ENCODE peak calls at places on chromosomes 4 and X, in six cellular contexts. X is CD8-positive, alpha-beta memory T cell; U is GM23248; E is colonic mucosa; P is PC-9; H is dorsolateral prefrontal cortex. J is an unnamed sample.

GRCh38 chr4:88012652-88013051 is 5.2 kb downstream of the PKD2 start:
- DNase-seq in E (no peak), H (no peak), P (no peak), U (no peak), X (no peak), J (no peak)

GRCh38 chr4:102180080-102180479 is 165.2 kb downstream of the SLC39A8 start:
- DNase-seq in P (no peak), E (no peak), H (no peak), X (no peak), U (no peak), J (peak)

GRCh38 chr4:64899563-64899962 is 490.3 kb upstream of the TECRL start:
- DNase-seq in H (no peak), E (no peak), U (no peak), X (no peak), P (no peak), J (no peak)

GRCh38 chr4:168888715-168889215 is 121.3 kb downstream of the CBR4 start:
- DNase-seq in U (no peak), H (no peak), P (no peak), X (no peak), E (no peak), J (no peak)

GRCh38 chr4:128249787-128250668 is 37.6 kb downstream of the PGRMC2 start:
- DNase-seq in P (no peak), X (no peak), U (no peak), H (no peak), E (no peak), J (no peak)

GRCh38 chr4:99947190-99947578 is 766 bp upstream of the DNAJB14 start:
- DNase-seq in X (no peak), P (no peak), U (peak), E (no peak), H (no peak), J (no peak)

GRCh38 chr4:107683873-107684272 is 36.2 kb downstream of the PAPSS1 start:
- DNase-seq in H (no peak), U (no peak), X (no peak), P (no peak), E (no peak), J (no peak)

GRCh38 chrX:19709117-19709811 is 178.1 kb downstream of the SH3KBP1 start:
- DNase-seq in P (no peak), E (no peak), H (no peak), U (no peak), X (no peak), J (no peak)

GRCh38 chr4:112185740-112186670 is 40.8 kb downstream of the FAM241A start:
- DNase-seq in X (no peak), E (no peak), U (no peak), P (no peak), H (no peak), J (peak)

GRCh38 chr4:9938933-9939332 is 82.4 kb downstream of the SLC2A9 start:
- DNase-seq in X (no peak), P (no peak), E (no peak), H (no peak), U (no peak), J (no peak)

GRCh38 chr4:159077702-159078495 is 25.0 kb upstream of the RAPGEF2 start:
- DNase-seq in H (no peak), P (no peak), U (no peak), E (no peak), X (no peak), J (peak)

GRCh38 chr4:47704693-47705325 is 133.1 kb downstream of the CORIN start:
- DNase-seq in H (no peak), E (no peak), P (no peak), X (no peak), U (peak), J (peak)

GRCh38 chr4:95084584-95084983 is 326.8 kb downstream of the BMPR1B start:
- DNase-seq in U (no peak), E (no peak), P (peak), X (no peak), H (no peak), J (peak)

GRCh38 chr4:152117054-152117453 is 356.2 kb upstream of the GATB start:
- DNase-seq in H (no peak), P (no peak), U (no peak), E (no peak), X (no peak), J (no peak)

GRCh38 chrX:19682712-19683331 is 167.5 kb upstream of the MAP3K15 start:
- DNase-seq in P (no peak), E (peak), H (peak), U (peak), X (peak), J (peak)

GRCh38 chr4:6668391-6668790 is 25.3 kb upstream of the S100P start:
- DNase-seq in U (peak), P (peak), X (no peak), E (no peak), H (no peak), J (no peak)

GRCh38 chr4:150005537-150005936 is 72.7 kb upstream of the DCLK2 start:
- DNase-seq in P (no peak), E (no peak), X (no peak), H (no peak), U (no peak), J (no peak)

GRCh38 chrX:23756165-23756564 is 13.1 kb upstream of the ACOT9 start:
- DNase-seq in E (peak), H (no peak), P (no peak), U (peak), X (peak), J (peak)

GRCh38 chr4:102705391-102705935 is 55.3 kb downstream of the MANBA start:
- DNase-seq in X (no peak), E (no peak), P (no peak), H (no peak), U (no peak), J (no peak)

GRCh38 chrX:19487520-19488200 is 27.6 kb downstream of the MAP3K15 start:
- DNase-seq in U (no peak), E (peak), X (no peak), H (no peak), P (no peak), J (no peak)

GRCh38 chrX:129361566-129361965 is 161.7 kb downstream of the SMARCA1 start:
- DNase-seq in X (no peak), P (no peak), U (peak), H (no peak), E (no peak), J (no peak)

GRCh38 chr4:25694466-25694865 is 38.8 kb downstream of the SLC34A2 start:
- DNase-seq in U (no peak), P (no peak), H (no peak), E (no peak), X (no peak), J (peak)

GRCh38 chrX:9526965-9527364 is 62.1 kb downstream of the TBL1X start:
- DNase-seq in P (no peak), E (no peak), U (no peak), H (no peak), X (no peak), J (no peak)

GRCh38 chr4:158630893-158631292 is 40.8 kb downstream of the C4orf46 start:
- DNase-seq in H (no peak), E (peak), X (no peak), P (no peak), U (peak), J (peak)

GRCh38 chr4:76525751-76526150 is 90.7 kb downstream of the SHROOM3 start:
- DNase-seq in H (no peak), E (no peak), X (no peak), P (no peak), U (no peak), J (no peak)

GRCh38 chr4:159484861-159485260 is 382.0 kb downstream of the RAPGEF2 start:
- DNase-seq in E (no peak), U (no peak), H (no peak), X (no peak), P (peak), J (no peak)

GRCh38 chrX:36950495-36951253 is 57.5 kb upstream of the FAM47C start:
- DNase-seq in P (no peak), X (no peak), H (no peak), U (no peak), E (no peak), J (no peak)

DNA sequence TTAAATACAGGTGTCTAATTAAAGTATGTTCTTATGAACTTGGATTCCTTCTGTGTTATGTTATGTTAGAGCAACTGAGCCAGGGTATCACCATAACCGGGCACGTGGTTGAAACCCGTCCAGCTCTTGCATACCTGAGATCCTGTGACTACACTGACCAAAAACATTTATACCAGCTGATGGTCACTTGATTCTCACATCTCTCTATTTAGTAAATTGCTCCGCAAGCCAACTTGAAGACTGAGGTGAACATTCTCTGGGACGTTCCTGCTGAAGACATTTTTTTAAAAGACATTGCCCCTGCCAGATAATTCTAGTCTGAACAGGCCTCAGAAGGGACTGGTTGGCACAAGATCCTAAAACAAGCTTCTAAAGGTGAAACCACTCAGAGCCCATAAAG is 550.0 kb upstream of the DIPK2B start:
- DNase-seq in U (peak), P (no peak), E (no peak), X (no peak), H (no peak), J (peak)
- H3K27ac ChIP-seq in U (peak), P (peak), E (no peak), X (no peak), H (no peak), J (no peak)

DNA sequence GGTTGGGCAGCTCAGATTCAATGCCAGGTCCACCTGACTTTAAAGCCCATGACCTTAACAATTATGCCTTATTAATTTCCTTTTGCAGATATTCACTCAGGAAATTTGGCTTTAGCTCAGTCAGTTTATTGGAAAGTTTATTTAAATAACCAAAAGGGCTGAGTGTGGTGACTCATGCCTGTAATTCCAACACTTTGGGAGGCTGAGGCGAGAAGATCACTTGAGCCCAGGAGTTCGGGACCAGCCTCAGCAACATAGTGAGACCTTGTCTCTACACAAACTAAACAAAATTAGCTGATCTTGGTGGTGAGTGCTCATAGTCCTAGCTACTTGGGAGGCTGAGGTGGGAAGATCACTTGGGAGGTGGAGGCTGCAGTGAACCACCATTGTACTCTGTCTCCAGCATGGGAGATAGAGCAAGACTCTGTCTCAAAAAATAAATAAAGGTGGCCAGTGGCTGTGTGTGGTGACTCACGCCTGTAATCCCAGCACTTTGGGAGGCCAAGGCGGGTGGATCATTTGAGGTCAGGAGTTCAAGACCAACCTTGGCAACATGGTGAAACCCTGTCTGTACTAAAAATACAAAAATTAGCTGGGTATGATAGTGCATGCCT is 43.3 kb downstream of the RHOH start:
- DNase-seq in H (no peak), X (no peak), U (peak), E (no peak), P (no peak), J (peak)
- H3K27ac ChIP-seq in H (no peak), X (peak), U (no peak), E (no peak), P (no peak), J (no peak)

GRCh38 chr4:15162046-15162445 is 159.8 kb downstream of the CPEB2 start:
- DNase-seq in H (no peak), P (no peak), E (no peak), X (no peak), U (no peak), J (no peak)
- H3K27ac ChIP-seq in H (no peak), P (no peak), E (no peak), X (no peak), U (no peak), J (no peak)

DNA sequence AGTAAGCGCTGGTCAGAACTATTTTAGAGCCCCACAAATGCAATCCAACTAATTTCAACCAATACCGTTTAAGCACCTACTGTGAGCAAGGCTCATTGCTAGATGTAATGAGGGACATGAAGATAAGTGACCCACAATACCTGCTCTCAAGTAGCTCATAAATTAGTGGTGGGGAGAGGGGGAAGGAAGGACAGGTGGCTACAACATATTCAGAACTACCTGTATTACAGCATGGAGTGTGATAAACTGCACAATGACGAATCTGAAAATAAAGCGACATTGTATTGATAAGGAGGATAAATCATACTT is 311.6 kb upstream of the DIAPH2 start:
- DNase-seq in E (no peak), H (no peak), X (no peak), P (no peak), U (no peak), J (no peak)
- H3K27ac ChIP-seq in E (no peak), H (no peak), X (no peak), P (no peak), U (no peak), J (no peak)

GRCh38 chr4:186902361-186902760 is 178.7 kb upstream of the FAT1 start:
- DNase-seq in X (no peak), P (no peak), H (no peak), E (peak), U (no peak), J (no peak)
- H3K27ac ChIP-seq in X (no peak), P (no peak), H (no peak), E (peak), U (no peak), J (no peak)

GRCh38 chr4:7939377-7940108 is at the start of gene AFAP1:
- DNase-seq in P (peak), E (peak), U (peak), H (peak), X (peak), J (peak)
- H3K27ac ChIP-seq in P (peak), E (peak), U (peak), H (peak), X (peak), J (peak)

GRCh38 chr4:57075353-57075752 is 34.8 kb downstream of the IGFBP7 start:
- DNase-seq in P (no peak), X (no peak), E (no peak), U (no peak), H (no peak), J (no peak)

GRCh38 chr4:57071340-57071739 is 38.8 kb downstream of the IGFBP7 start:
- DNase-seq in H (no peak), U (peak), X (no peak), E (no peak), P (no peak), J (peak)

GRCh38 chr4:57076646-57077045 is 33.5 kb downstream of the IGFBP7 start:
- DNase-seq in U (no peak), H (no peak), X (no peak), E (no peak), P (no peak), J (no peak)

GRCh38 chr4:57074753-57075152 is 35.4 kb downstream of the IGFBP7 start:
- DNase-seq in U (peak), X (no peak), P (no peak), E (no peak), H (no peak), J (peak)

DNA sequence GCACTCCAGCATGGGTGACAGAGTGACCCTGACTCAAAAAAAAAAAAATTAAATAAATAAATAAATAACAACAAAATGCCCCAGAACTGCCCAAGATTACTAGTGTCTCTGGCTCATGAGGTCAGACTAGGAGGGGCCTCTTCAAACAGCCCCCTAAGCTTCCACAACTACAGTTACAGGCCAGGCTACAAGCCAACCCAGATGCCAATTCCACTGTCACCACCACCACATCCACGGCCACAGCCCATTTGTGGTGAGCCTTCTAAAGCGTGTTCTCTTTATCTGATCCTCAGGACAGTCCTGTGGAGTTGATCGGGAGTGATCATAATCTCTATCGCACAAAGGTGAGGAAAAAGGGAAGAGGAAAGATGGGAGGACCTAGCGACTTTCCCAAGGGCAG is 36.6 kb downstream of the IGFBP7 start:
- DNase-seq in X (no peak), E (no peak), U (no peak), H (no peak), P (no peak), J (no peak)
- H3K27ac ChIP-seq in X (no peak), E (no peak), U (no peak), H (no peak), P (no peak), J (no peak)

GRCh38 chrX:13088155-13088485 is 43.7 kb upstream of the FAM9C start:
- DNase-seq in H (no peak), U (no peak), P (no peak), E (no peak), X (no peak), J (no peak)

GRCh38 chrX:13087322-13088154 is 43.1 kb upstream of the FAM9C start:
- DNase-seq in E (no peak), U (no peak), X (peak), P (peak), H (no peak), J (peak)

GRCh38 chrX:13092455-13092941 is 48.1 kb upstream of the FAM9C start:
- DNase-seq in U (no peak), E (peak), P (peak), H (no peak), X (peak), J (no peak)

GRCh38 chrX:13091111-13091765 is 46.8 kb upstream of the FAM9C start:
- DNase-seq in H (no peak), E (no peak), U (no peak), X (peak), P (no peak), J (no peak)

DNA sequence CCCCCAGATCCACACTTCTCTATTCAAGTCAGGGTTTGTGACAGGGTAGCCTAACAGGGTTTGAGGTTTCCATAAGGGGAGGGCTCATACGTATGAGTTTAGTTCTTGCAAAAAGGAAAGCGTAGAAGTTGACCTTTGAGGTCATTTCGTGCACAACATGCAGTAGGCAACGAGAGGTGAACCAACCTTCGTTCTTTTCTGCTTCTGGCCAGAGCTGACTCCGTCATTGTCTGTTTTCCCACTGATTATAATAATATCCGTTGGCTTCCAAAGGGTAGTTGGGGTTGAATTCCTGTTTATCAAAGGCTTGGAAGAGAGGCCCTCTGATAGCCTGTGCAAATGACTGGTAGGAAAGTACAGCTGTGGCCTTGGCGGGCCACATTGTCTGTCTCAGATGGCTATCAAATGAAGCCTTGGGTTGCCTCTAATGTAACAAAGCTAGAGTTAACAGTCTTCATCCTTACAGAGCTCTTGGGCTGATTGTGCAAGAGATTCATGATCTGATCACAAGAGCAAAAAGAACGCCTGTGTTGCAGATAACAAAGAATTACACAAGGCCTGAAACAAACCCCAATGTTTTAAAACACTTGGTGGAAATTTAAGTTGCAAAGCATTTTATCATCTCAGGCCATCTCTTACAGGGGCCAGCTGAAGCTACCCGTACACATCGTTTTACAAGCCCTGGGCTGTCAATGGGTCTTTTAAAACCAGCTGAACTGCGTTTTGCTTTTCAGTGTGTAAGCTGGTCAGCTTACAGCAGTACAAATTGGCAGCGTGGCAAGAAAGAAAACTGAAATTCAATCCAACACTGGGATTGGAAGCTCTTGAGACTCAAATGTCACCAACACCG is 46.1 kb upstream of the FAM9C start:
- DNase-seq in P (no peak), E (no peak), H (no peak), U (no peak), X (peak), J (no peak)
- H3K27ac ChIP-seq in P (no peak), E (peak), H (peak), U (no peak), X (no peak), J (no peak)

GRCh38 chr4:101155859-101156430 is 191.4 kb downstream of the PPP3CA start:
- DNase-seq in P (no peak), E (no peak), X (no peak), U (no peak), H (no peak), J (no peak)

GRCh38 chr4:101158136-101158485 is 189.2 kb downstream of the PPP3CA start:
- DNase-seq in E (no peak), H (peak), P (no peak), U (peak), X (no peak), J (peak)

GRCh38 chr4:101157415-101158135 is 189.8 kb downstream of the PPP3CA start:
- DNase-seq in X (no peak), P (no peak), E (no peak), U (peak), H (no peak), J (peak)

GRCh38 chr4:101155368-101155767 is 192.0 kb downstream of the PPP3CA start:
- DNase-seq in U (peak), H (no peak), P (no peak), X (no peak), E (no peak), J (peak)

DNA sequence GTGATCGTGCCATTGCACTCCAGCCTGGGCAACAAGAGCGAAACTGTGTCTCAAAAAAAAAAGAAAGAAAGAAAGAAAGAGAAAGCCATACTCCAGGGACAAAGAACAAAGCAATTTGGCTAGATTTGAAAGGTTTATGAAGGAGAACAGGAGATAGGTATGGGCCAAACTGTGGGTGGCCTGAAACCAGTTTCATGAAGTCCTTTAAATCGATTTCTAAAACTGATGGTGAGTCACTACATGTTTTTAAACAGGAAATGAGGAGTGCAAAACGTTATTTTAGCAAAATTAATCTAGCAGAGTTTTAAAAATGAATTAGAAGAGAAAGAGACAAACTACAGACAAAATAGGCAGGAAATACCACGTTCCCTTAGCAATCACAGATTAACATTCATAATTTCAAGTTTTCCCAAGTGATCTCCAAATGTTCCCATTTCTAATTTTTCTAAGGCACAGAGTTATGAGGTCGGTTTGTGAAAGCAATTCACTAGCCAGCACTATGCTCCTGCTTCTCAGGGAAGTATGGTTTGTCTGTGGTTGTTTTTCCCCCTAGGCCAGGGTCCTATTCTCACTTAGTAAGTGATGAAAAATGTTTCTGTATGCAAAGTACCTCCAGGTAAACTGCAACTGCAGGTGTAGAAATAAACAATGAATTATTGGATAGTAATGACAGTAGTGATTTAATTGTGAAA is 190.6 kb downstream of the PPP3CA start:
- DNase-seq in E (no peak), U (peak), X (no peak), H (no peak), P (no peak), J (peak)
- H3K27ac ChIP-seq in E (no peak), U (peak), X (no peak), H (no peak), P (no peak), J (peak)

J was measured in fibroblast of lung.